ENCODE peak calls at places on chromosomes 6 and 20, in five cellular contexts. W is neuronal stem cell, M is IMR-90, U is mesenchymal stem cell, L is H1. X is an unnamed sample.

GRCh38 chr20:62377615-62378085 is 9.3 kb upstream of the RPS21 start:
- DNase-seq in W (no peak), M (no peak), L (no peak), U (no peak), X (no peak)

GRCh38 chr6:90502866-90503407 is 83.9 kb downstream of the MAP3K7 start:
- DNase-seq in W (no peak), U (no peak), M (peak; percentile 4), L (no peak), X (no peak)

GRCh38 chr6:26311385-26312095 is 53.5 kb upstream of the BTN3A2 start:
- DNase-seq in L (no peak), U (peak; percentile 73), M (peak; percentile 73), W (no peak), X (peak; percentile 66)

GRCh38 chr6:33430991-33431879 is 11.4 kb downstream of the SYNGAP1 start:
- DNase-seq in M (peak; percentile 65), L (no peak), U (peak; percentile 81), W (peak; percentile 83), X (peak; percentile 95)

GRCh38 chr6:164612731-164613130 is 696.7 kb downstream of the C6orf118 start:
- DNase-seq in W (no peak), L (no peak), U (no peak), M (no peak), X (no peak)

GRCh38 chr6:84764332-84765049 is at the start of gene TBX18:
- DNase-seq in U (peak; percentile 98), L (peak; percentile 83), W (peak; percentile 90), M (peak; percentile 88), X (peak; percentile 97)

GRCh38 chr6:122005661-122006060 is 393.8 kb upstream of the HSF2 start:
- DNase-seq in U (no peak), M (no peak), W (no peak), L (no peak), X (no peak)

GRCh38 chr20:37348643-37349516 is 2.9 kb downstream of the SRC start:
- DNase-seq in U (no peak), W (no peak), M (no peak), L (no peak), X (no peak)

GRCh38 chr20:14688045-14688444 is 350.6 kb upstream of the FLRT3 start:
- DNase-seq in M (no peak), L (no peak), W (no peak), U (no peak), X (no peak)

DNA sequence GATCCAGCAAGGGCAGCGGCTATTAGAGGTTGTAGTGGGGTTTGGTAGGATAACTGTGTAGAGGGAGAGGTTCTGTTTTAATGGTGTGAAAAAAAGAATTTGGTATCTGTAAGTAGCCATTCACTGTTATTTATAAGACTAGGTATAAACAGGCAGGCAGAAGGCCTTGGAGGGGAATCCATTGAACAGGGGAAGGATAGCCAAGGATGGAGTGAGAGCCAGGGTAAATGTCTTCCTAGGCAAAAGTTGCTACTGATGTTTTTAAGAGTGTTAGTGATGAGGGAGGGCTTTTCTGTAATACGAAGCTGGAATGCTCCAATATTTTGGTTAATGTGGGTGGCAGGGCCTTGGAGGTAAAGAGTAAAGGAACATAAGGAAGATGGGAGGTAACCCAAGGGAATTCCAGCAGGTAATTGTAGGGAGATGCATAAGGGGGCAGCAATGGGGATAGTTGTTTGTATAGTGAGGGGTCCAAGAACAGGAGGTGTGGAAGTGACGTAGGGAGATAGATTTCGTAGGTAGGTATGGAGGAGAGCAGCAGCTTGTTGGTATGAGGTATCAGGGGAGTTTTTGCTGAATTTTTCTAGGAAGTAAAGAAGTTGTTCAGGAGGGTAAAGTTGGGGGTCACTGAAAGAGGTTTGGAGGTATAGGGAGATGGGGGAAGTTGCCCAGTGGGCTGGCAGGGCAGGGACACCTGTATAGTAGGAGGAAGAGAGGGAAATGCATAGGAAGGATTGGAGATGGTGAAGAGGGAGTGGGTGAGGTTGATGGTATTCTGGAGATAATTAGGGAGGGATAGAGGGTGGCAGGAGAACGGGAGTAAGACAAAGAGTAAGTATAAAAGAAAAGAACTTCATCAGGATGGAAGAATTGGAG is 752.4 kb upstream of the ADGRB3 start:
- DNase-seq in L (no peak), M (no peak), W (no peak), U (no peak), X (no peak)
- H4K91ac ChIP-seq in L (no peak overlapping the region), M (no peak overlapping the region), W (no peak overlapping the region), U (peak overlapping the region; percentile 66), X (no peak overlapping the region)

GRCh38 chr20:13333036-13333435 is 112.0 kb downstream of the ISM1 start:
- DNase-seq in M (no peak), W (no peak), L (no peak), U (no peak), X (no peak)
- H2BK15ac ChIP-seq in M (no peak overlapping the region), W (no peak overlapping the region), L (no peak overlapping the region), U (no peak overlapping the region), X (no peak overlapping the region)

GRCh38 chr6:143514996-143515760 is 3.7 kb upstream of the FUCA2 start:
- DNase-seq in L (no peak), W (no peak), M (no peak), U (no peak), X (no peak)

GRCh38 chr6:143507358-143508145 is 4.0 kb downstream of the FUCA2 start:
- DNase-seq in L (no peak), U (peak; percentile 44), W (no peak), M (peak; percentile 49), X (no peak)

GRCh38 chr6:143515766-143516355 is 4.3 kb upstream of the FUCA2 start:
- DNase-seq in U (no peak), W (no peak), L (no peak), M (no peak), X (no peak)

GRCh38 chr6:143513410-143513809 is 1.9 kb upstream of the FUCA2 start:
- DNase-seq in U (no peak), L (no peak), M (no peak), W (no peak), X (peak; percentile 79)

DNA sequence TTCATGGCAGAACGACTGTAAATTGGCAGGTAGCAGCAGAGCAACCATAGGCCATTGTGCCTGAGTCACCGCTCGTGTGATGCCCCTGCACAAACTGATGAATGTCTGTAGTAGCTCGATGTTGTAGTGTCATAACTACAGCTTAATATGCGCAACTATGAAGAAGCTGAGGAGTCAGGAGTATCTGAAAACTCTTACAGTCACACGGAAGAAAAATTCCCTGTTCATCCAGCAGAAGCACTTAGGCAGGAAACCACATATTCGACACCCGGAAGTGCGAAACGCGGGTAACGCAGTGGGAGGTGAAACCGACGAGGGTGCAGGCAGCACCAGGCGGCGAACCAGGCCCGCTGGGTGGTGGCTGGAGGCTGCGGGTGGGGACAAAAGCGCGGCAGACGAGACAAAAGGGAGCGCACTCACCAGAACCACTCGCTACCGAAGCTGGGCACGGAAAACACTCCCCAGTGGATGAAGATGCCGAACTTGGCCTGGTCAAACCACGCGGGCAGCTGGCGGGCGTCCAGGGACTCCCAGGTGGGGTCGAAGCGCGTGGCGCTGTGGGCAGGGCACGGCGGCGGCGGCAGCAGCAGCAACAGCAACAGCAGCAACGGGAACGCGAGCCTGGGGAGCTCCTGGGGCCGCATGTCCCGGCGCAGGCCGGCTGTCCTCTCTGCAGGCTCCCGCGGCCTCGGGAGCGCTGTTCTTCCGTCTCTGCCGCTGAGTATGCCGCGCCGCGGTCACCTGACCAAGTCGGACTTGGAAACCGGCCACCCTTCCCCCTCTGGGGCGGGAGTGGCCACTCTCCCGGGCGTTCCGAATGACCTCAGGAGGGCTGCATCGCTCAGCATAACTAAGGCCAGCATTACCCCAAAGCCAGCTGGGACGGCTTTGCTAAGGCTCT is at the start of gene FUCA2:
- DNase-seq in U (peak; percentile 92), M (peak; percentile 87), L (peak; percentile 70), W (peak; percentile 61), X (peak; percentile 94)
- H4K91ac ChIP-seq in U (peak within 1 kb of the TSS; percentile 94), M (peak within 1 kb of the TSS; percentile 79), L (peak within 1 kb of the TSS; percentile 93), W (peak within 1 kb of the TSS; percentile 34), X (no peak within 1 kb of the TSS)

GRCh38 chr6:47105469-47106188 is 63.5 kb upstream of the ADGRF1 start:
- DNase-seq in W (no peak), M (no peak), U (no peak), L (peak; percentile 46), X (peak; percentile 61)
- H2BK15ac ChIP-seq in W (no peak overlapping the region), M (no peak overlapping the region), U (no peak overlapping the region), L (no peak overlapping the region), X (no peak overlapping the region)

GRCh38 chr6:162344935-162345599 is 382.5 kb downstream of the PRKN start:
- DNase-seq in W (no peak), M (no peak), L (no peak), U (no peak), X (no peak)

GRCh38 chr6:162343902-162344226 is 383.7 kb downstream of the PRKN start:
- DNase-seq in U (no peak), M (no peak), W (no peak), L (no peak), X (no peak)

GRCh38 chr6:162343196-162343901 is 384.2 kb downstream of the PRKN start:
- DNase-seq in U (no peak), L (no peak), W (no peak), M (no peak), X (no peak)

GRCh38 chr6:162344301-162344700 is 383.3 kb downstream of the PRKN start:
- DNase-seq in L (no peak), U (no peak), M (no peak), W (no peak), X (no peak)
- H4K91ac ChIP-seq in L (no peak overlapping the region), U (no peak overlapping the region), M (no peak overlapping the region), W (no peak overlapping the region), X (no peak overlapping the region)

GRCh38 chr6:139443226-139444112 is 69.0 kb upstream of the CITED2 start:
- DNase-seq in U (no peak), M (peak; percentile 67), W (no peak), L (no peak), X (no peak)
- H2BK15ac ChIP-seq in U (no peak overlapping the region), M (peak overlapping the region; percentile 12), W (no peak overlapping the region), L (no peak overlapping the region), X (no peak overlapping the region)

DNA sequence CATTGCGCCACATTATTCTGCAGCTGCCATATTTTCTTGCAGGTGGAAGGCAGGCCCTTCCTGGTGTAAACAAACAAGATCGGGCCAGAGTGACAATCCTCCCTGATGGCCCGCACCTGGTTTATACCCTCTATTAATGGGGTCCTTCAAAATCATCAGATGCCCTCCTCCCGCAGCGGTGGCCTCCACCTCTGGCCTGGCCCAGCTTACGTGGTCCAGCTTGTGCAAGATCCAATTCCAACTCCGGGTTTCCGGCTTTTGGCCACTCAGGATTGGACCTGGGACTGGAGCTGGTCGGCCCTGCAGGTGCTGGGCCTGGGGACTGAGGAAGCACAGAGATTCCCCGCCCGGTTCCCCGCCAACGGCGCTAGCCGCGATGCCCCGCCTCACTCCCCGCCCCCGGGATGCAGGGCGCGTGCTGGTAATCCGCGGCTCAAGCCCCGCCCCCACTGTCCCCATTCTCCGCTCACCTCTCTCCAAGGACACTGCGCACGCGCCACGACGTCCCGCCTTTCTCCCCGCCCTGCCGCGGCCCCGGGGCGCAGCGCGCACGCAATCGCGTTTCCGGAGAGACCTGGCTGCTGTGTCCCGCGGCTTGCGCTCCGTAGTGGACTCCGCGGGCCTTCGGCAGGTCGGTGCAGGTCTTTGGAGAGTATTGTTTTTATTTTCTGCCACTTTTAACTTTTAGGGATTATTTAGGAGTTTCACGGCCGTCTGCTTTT is at the start of gene TMEM14B:
- DNase-seq in L (peak; percentile 95), U (peak; percentile 96), W (peak; percentile 97), M (peak; percentile 94), X (peak; percentile 99)
- H4K91ac ChIP-seq in L (no peak within 1 kb of the TSS), U (peak within 1 kb of the TSS; percentile 53), W (no peak within 1 kb of the TSS), M (peak within 1 kb of the TSS; percentile 80), X (no peak within 1 kb of the TSS)

GRCh38 chr6:81820979-81821378 is 68.5 kb upstream of the TENT5A start:
- DNase-seq in W (no peak), M (no peak), L (no peak), U (no peak), X (no peak)
- H2BK15ac ChIP-seq in W (no peak overlapping the region), M (no peak overlapping the region), L (no peak overlapping the region), U (no peak overlapping the region), X (no peak overlapping the region)

GRCh38 chr6:79803917-79804316 is 143.4 kb downstream of the ELOVL4 start:
- DNase-seq in L (no peak), U (no peak), M (no peak), W (no peak), X (no peak)
- H4K91ac ChIP-seq in L (no peak overlapping the region), U (no peak overlapping the region), M (no peak overlapping the region), W (no peak overlapping the region), X (no peak overlapping the region)